ENCODE peak calls at places on chromosomes 5 and 9, in ten cellular contexts. O, H, R, Q, C, W, N, A, Z and J are unnamed samples.
A peak's percentile ranks its signal among the peaks of the same experiment; 100 is the strongest.

GRCh38 chr9:124444166-124444565 is 6.1 kb upstream of the ADGRD2 start:
- DNase-seq in Q (no peak), Z (no peak), W (no peak), O (no peak), N (no peak), H (no peak), C (no peak), A (no peak), R (no peak), J (no peak)

GRCh38 chr5:57176350-57176857 is 2.5 kb downstream of the GPBP1 start:
- DNase-seq in O (peak; percentile 52), N (no peak), R (no peak), H (no peak), W (no peak), C (no peak), Z (no peak), Q (no peak), A (no peak), J (no peak)

GRCh38 chr5:168219515-168220410 is 71.7 kb upstream of the WWC1 start:
- DNase-seq in R (no peak), H (no peak), C (peak; percentile 65), O (peak; percentile 33), W (peak; percentile 31), A (no peak), Z (peak; percentile 17), N (no peak), Q (peak; percentile 57), J (peak; percentile 22)

GRCh38 chr5:122129332-122129731 is at the start of gene ZNF474:
- DNase-seq in Z (no peak), H (no peak), C (no peak), Q (peak; percentile 56), O (no peak), A (no peak), W (no peak), R (no peak), N (no peak), J (peak; percentile 71)

GRCh38 chr9:107838766-107839165 is 349.2 kb upstream of the KLF4 start:
- DNase-seq in Q (no peak), W (no peak), Z (no peak), C (no peak), H (no peak), N (no peak), R (no peak), A (no peak), O (no peak), J (no peak)

GRCh38 chr9:128470560-128470959 is 14.8 kb downstream of the ODF2 start:
- DNase-seq in A (no peak), W (peak; percentile 10), H (no peak), N (no peak), Q (no peak), R (no peak), C (no peak), Z (no peak), O (no peak), J (no peak)

GRCh38 chr9:94882953-94883641 is 156.6 kb downstream of the AOPEP start:
- DNase-seq in Z (no peak), N (no peak), C (no peak), H (no peak), Q (peak; percentile 45), O (no peak), W (no peak), R (no peak), A (no peak), J (no peak)

GRCh38 chr5:123882946-123883345 is 371.0 kb downstream of the CSNK1G3 start:
- DNase-seq in N (no peak), R (no peak), W (no peak), Z (no peak), A (no peak), O (no peak), H (no peak), C (no peak), Q (no peak), J (no peak)

GRCh38 chr5:143464723-143465490 is 61.4 kb upstream of the NR3C1 start:
- DNase-seq in N (no peak), R (no peak), O (no peak), H (no peak), A (no peak), Z (no peak), Q (no peak), W (no peak), C (no peak), J (no peak)

GRCh38 chr5:35904443-35905132 is 33.8 kb downstream of the CAPSL start:
- DNase-seq in Q (no peak), N (no peak), W (no peak), A (no peak), Z (no peak), H (peak; percentile 35), R (no peak), O (no peak), C (no peak), J (no peak)

GRCh38 chr9:95264954-95265615 is 52.4 kb downstream of the FANCC start:
- DNase-seq in A (no peak), R (no peak), Q (no peak), O (no peak), C (no peak), H (no peak), W (no peak), Z (no peak), N (no peak), J (no peak)

GRCh38 chr9:134032456-134033222 is 7.4 kb downstream of the BRD3OS start:
- DNase-seq in H (no peak), A (no peak), N (peak; percentile 73), W (no peak), Z (no peak), C (no peak), R (no peak), O (no peak), Q (no peak), J (no peak)

GRCh38 chr9:68974901-68975300 is 39.0 kb downstream of the PRKACG start:
- DNase-seq in A (no peak), N (no peak), R (no peak), H (no peak), Z (no peak), C (no peak), Q (no peak), O (peak; percentile 11), W (no peak), J (no peak)

GRCh38 chr5:170388240-170388639 is 927 bp downstream of the KCNMB1 start:
- DNase-seq in H (no peak), W (no peak), N (no peak), Q (no peak), A (no peak), C (no peak), O (no peak), Z (no peak), R (no peak), J (no peak)

GRCh38 chr5:111071413-111071812 is at the start of gene TSLP:
- DNase-seq in Z (no peak), A (no peak), W (no peak), R (no peak), C (no peak), Q (no peak), N (no peak), O (no peak), H (no peak), J (no peak)

GRCh38 chr9:136807281-136808074 is at the start of gene RABL6:
- DNase-seq in Z (peak; percentile 68), C (peak; percentile 77), O (peak; percentile 87), R (peak; percentile 65), Q (peak; percentile 74), W (peak; percentile 86), N (peak; percentile 94), H (peak; percentile 70), A (peak; percentile 90), J (no peak)
- H3K27ac ChIP-seq in Z (peak within 1 kb of the TSS; percentile 87), C (peak within 1 kb of the TSS; percentile 88), O (peak within 1 kb of the TSS; percentile 88), R (peak within 1 kb of the TSS; percentile 96), Q (peak within 1 kb of the TSS; percentile 92), W (peak within 1 kb of the TSS; percentile 78), N (peak within 1 kb of the TSS; percentile 93), H (peak within 1 kb of the TSS; percentile 94), A (peak within 1 kb of the TSS; percentile 91), J (peak within 1 kb of the TSS; percentile 59)

GRCh38 chr5:9015250-9015936 is 530.5 kb downstream of the SEMA5A start:
- DNase-seq in Q (no peak), C (no peak), O (no peak), W (no peak), H (no peak), R (no peak), N (no peak), A (no peak), Z (no peak), J (no peak)
- H3K27ac ChIP-seq in Q (no peak overlapping the region), C (no peak overlapping the region), O (no peak overlapping the region), W (no peak overlapping the region), H (no peak overlapping the region), R (no peak overlapping the region), N (no peak overlapping the region), A (no peak overlapping the region), Z (no peak overlapping the region), J (no peak overlapping the region)

DNA sequence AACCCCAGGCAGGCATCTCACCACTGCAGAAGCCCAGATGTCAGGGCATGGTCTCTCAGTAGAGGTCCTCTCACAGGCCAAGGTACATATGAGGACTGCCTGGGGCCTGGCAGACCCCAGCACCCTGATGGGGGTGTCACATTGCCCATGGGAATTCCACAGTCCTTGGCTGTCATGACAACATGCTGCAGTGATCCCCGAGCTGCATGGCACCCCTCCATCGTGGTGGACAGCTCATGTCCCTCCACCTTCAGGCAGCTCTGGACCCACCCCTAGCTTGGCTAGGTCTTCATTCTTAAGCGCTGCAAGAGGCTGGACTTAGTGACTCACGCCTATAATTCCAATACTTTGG is 74.1 kb upstream of the LRRTM2 start:
- DNase-seq in Q (no peak), W (no peak), N (peak; percentile 59), R (no peak), H (no peak), O (no peak), Z (no peak), A (no peak), C (no peak), J (no peak)
- H3K27ac ChIP-seq in Q (no peak overlapping the region), W (no peak overlapping the region), N (no peak overlapping the region), R (no peak overlapping the region), H (no peak overlapping the region), O (no peak overlapping the region), Z (no peak overlapping the region), A (no peak overlapping the region), C (no peak overlapping the region), J (no peak overlapping the region)

GRCh38 chr9:100473271-100474081 is 527 bp downstream of the TMEFF1 start:
- DNase-seq in A (peak; percentile 67), O (peak; percentile 10), W (peak; percentile 16), Q (no peak), Z (no peak), H (peak; percentile 10), R (no peak), C (no peak), N (peak; percentile 78), J (no peak)

GRCh38 chr9:100474082-100474949 is 1.4 kb downstream of the TMEFF1 start:
- DNase-seq in C (no peak), Z (no peak), H (no peak), O (no peak), R (no peak), N (no peak), Q (no peak), W (no peak), A (no peak), J (no peak)

GRCh38 chr9:100474950-100475276 is 2.0 kb downstream of the TMEFF1 start:
- DNase-seq in N (no peak), R (no peak), W (no peak), A (no peak), Z (no peak), C (no peak), Q (no peak), H (no peak), O (no peak), J (no peak)

GRCh38 chr9:100472268-100472667 is 681 bp upstream of the TMEFF1 start:
- DNase-seq in Q (no peak), O (no peak), Z (no peak), N (no peak), C (no peak), H (no peak), R (no peak), A (no peak), W (no peak), J (no peak)

GRCh38 chr9:100472725-100473261 is at the start of gene TMEFF1:
- DNase-seq in N (peak; percentile 75), R (no peak), Z (no peak), A (peak; percentile 68), C (no peak), O (no peak), H (peak; percentile 38), W (peak; percentile 22), Q (no peak), J (no peak)
- H3K27ac ChIP-seq in N (no peak within 1 kb of the TSS), R (no peak within 1 kb of the TSS), Z (no peak within 1 kb of the TSS), A (no peak within 1 kb of the TSS), C (no peak within 1 kb of the TSS), O (no peak within 1 kb of the TSS), H (no peak within 1 kb of the TSS), W (no peak within 1 kb of the TSS), Q (no peak within 1 kb of the TSS), J (no peak within 1 kb of the TSS)